ENCODE peak calls at places on chromosomes 3 and 15, in five cellular contexts. N is hepatocyte, Y is psoas muscle, F is fibroblast of lung, X is mucosa of descending colon. T is an unnamed sample.

GRCh38 chr15:63984331-63984730 is 62.0 kb downstream of the DAPK2 start:
- DNase-seq in Y (no peak), X (no peak), F (no peak), N (no peak), T (no peak)

GRCh38 chr15:95549168-95549738 is 781.2 kb upstream of the NR2F2 start:
- DNase-seq in F (no peak), X (no peak), Y (no peak), N (no peak), T (no peak)

GRCh38 chr3:4588410-4588809 is 95.3 kb downstream of the ITPR1 start:
- DNase-seq in N (peak), F (peak), Y (no peak), X (no peak), T (peak)

GRCh38 chr3:151156618-151157216 is 46.3 kb downstream of the GPR171 start:
- DNase-seq in F (peak), N (peak), Y (no peak), X (no peak), T (peak)

GRCh38 chr3:45701167-45701867 is 12.1 kb downstream of the SACM1L start:
- DNase-seq in F (peak), Y (no peak), N (no peak), X (no peak), T (no peak)

GRCh38 chr3:45950686-45951600 is 7.7 kb downstream of the CXCR6 start:
- DNase-seq in Y (no peak), N (no peak), F (no peak), X (no peak), T (no peak)

GRCh38 chr3:188434594-188434993 is 280.6 kb downstream of the LPP start:
- DNase-seq in F (peak), N (no peak), X (no peak), Y (no peak), T (no peak)

GRCh38 chr15:35397027-35397426 is 148.9 kb downstream of the DPH6 start:
- DNase-seq in Y (no peak), F (no peak), X (no peak), N (no peak), T (no peak)

GRCh38 chr15:101559938-101560337 is 70.4 kb upstream of the PCSK6 start:
- DNase-seq in F (no peak), X (no peak), Y (no peak), N (no peak), T (no peak)

GRCh38 chr3:139655880-139656279 is 21.9 kb downstream of the NMNAT3 start:
- DNase-seq in X (no peak), F (peak), Y (no peak), N (peak), T (peak)

GRCh38 chr3:9715764-9716437 is 12.3 kb downstream of the CPNE9 start:
- DNase-seq in N (peak), X (peak), Y (peak), F (peak), T (peak)

GRCh38 chr3:128494152-128494650 is 1.2 kb upstream of the GATA2 start:
- DNase-seq in Y (no peak), F (no peak), N (no peak), X (no peak), T (no peak)

GRCh38 chr3:156680243-156680930 is 6.0 kb downstream of the TIPARP start:
- DNase-seq in F (no peak), X (no peak), N (no peak), Y (no peak), T (no peak)

GRCh38 chr3:38521391-38521987 is 25.3 kb downstream of the EXOG start:
- DNase-seq in Y (no peak), N (peak), X (peak), F (peak), T (peak)

GRCh38 chr3:114624676-114625181 is 330.9 kb downstream of the TIGIT start:
- DNase-seq in Y (peak), X (peak), F (peak), N (peak), T (peak)

GRCh38 chr3:149547413-149547812 is 72.9 kb downstream of the TM4SF4 start:
- DNase-seq in X (no peak), Y (peak), N (no peak), F (peak), T (peak)

GRCh38 chr15:80526556-80527340 is 122.6 kb downstream of the ARNT2 start:
- DNase-seq in F (peak), Y (no peak), N (no peak), X (no peak), T (peak)

GRCh38 chr15:70362911-70363310 is 265.2 kb upstream of the TLE3 start:
- DNase-seq in N (peak), X (peak), Y (no peak), F (peak), T (peak)

GRCh38 chr3:133799794-133800585 is 5.6 kb upstream of the SRPRB start:
- DNase-seq in N (peak), Y (no peak), F (no peak), X (no peak), T (peak)

GRCh38 chr15:32682569-32682968 is 35.2 kb upstream of the GREM1 start:
- DNase-seq in X (no peak), F (peak), Y (no peak), N (peak), T (peak)

GRCh38 chr3:135393898-135394525 is 571.5 kb upstream of the PPP2R3A start:
- DNase-seq in Y (no peak), N (no peak), X (no peak), F (no peak), T (no peak)

GRCh38 chr3:15781637-15782402 is 16.0 kb downstream of the ANKRD28 start:
- DNase-seq in N (no peak), X (no peak), F (peak), Y (no peak), T (peak)

GRCh38 chr15:41836713-41837454 is 1.8 kb upstream of the PLA2G4B start:
- DNase-seq in Y (no peak), F (no peak), N (no peak), X (no peak), T (no peak)
- H3K4me3 ChIP-seq in Y (no peak), F (no peak), N (no peak), X (no peak), T (no peak)

GRCh38 chr3:172061724-172062184 is 22.4 kb downstream of the FNDC3B start:
- DNase-seq in F (peak), Y (no peak), N (peak), X (no peak), T (peak)
- H3K4me3 ChIP-seq in F (peak), Y (peak), N (no peak), X (no peak), T (no peak)

DNA sequence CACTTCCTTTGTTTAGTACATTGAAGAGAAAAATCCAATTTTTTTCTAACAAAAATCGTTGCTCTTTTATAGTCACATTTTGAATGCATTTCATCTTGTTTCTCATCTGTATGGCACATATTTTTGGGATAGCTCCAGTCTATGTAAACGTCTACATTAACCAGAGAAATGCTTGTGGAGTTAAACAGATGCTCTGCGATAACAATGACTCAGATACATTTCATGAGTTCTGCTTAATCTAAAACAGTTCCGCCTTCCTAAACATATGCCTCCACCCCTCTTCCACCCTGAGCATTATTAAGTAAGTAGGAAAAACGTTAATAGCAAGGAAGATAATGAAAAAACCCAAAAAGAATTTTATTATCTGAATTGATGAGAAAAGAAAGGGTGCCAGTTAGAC is 396.1 kb downstream of the TUSC7 start:
- DNase-seq in Y (no peak), X (no peak), F (peak), N (no peak), T (peak)
- H3K4me3 ChIP-seq in Y (no peak), X (no peak), F (no peak), N (no peak), T (no peak)

GRCh38 chr15:84113919-84114318 is 121.7 kb upstream of the GOLGA6L4 start:
- DNase-seq in Y (no peak), N (no peak), X (no peak), F (peak), T (no peak)
- H3K4me3 ChIP-seq in Y (no peak), N (no peak), X (no peak), F (no peak), T (no peak)

GRCh38 chr15:68561146-68561545 is 17.6 kb upstream of the CORO2B start:
- DNase-seq in X (no peak), F (no peak), Y (no peak), N (no peak), T (no peak)

GRCh38 chr15:68557469-68558317 is 21.1 kb upstream of the CORO2B start:
- DNase-seq in F (no peak), X (no peak), N (peak), Y (no peak), T (no peak)

GRCh38 chr15:68558318-68559305 is 20.2 kb upstream of the CORO2B start:
- DNase-seq in X (no peak), N (peak), Y (no peak), F (peak), T (no peak)

GRCh38 chr15:68560501-68561113 is 18.2 kb upstream of the CORO2B start:
- DNase-seq in Y (no peak), F (no peak), X (no peak), N (no peak), T (no peak)

GRCh38 chr15:68559342-68560310 is 19.2 kb upstream of the CORO2B start:
- DNase-seq in X (peak), N (peak), Y (peak), F (peak), T (peak)
- H3K4me3 ChIP-seq in X (no peak), N (peak), Y (peak), F (peak), T (peak)

DNA sequence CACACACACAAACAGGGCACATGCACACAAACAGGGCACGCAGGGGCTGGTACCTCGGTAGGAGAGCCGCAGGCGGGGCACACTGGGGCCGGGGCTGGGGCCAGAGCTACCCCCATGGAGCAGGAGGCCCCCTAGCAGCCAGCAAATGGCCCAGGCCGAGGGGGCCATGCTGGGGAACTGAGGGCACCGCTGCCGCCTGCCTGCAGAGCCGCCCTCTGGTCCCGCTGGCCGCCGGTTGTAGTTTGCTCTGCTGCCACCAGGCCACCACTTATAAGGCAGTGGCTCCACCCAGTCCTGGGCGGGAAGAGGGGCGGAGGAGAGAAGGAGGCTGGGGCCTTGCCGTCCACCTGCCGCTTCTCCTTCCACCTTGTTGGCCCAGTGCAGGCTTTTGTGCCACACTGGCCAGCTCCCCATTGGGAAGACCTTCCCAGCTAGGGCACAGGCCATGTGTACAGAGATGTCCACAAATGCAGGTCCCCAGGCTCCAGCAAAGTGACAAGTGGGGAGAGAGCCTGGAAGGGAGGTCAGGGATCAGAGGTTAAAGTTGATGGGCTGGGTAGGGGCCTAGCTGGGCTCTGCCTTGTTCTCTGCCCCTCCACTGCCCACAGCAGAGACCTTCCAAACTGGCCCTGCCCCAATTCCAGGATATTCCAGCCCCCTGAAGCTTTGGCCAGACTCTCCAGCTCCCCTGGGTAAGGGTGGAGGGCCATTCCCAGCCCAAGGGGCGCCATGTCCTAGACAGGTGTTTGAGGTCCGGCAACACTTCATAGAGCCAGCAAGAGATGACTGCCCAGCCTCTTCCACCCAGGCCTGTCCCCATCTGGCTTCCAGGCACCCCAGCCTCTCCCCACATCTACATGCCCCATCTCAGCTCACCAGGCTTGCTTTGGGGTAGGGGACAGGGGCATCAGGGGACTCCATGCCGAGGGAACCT is at the start of gene SEMA3G:
- DNase-seq in X (peak), F (peak), Y (peak), N (peak), T (peak)
- H3K4me3 ChIP-seq in X (no peak), F (no peak), Y (peak), N (no peak), T (no peak)

GRCh38 chr15:40293905-40294895 is 11.3 kb upstream of the ANKRD63 start:
- DNase-seq in F (no peak), X (peak), N (no peak), Y (peak), T (no peak)
- H3K4me3 ChIP-seq in F (no peak), X (no peak), N (no peak), Y (no peak), T (no peak)

GRCh38 chr15:72180771-72181324 is 16.7 kb downstream of the GRAMD2A start:
- DNase-seq in F (no peak), X (no peak), N (no peak), Y (no peak), T (no peak)

GRCh38 chr15:72184165-72184811 is 13.3 kb downstream of the GRAMD2A start:
- DNase-seq in Y (peak), N (peak), X (peak), F (peak), T (no peak)

GRCh38 chr15:72182673-72183072 is 14.9 kb downstream of the GRAMD2A start:
- DNase-seq in F (no peak), X (no peak), N (no peak), Y (no peak), T (no peak)

GRCh38 chr15:72182244-72182643 is 15.3 kb downstream of the GRAMD2A start:
- DNase-seq in F (no peak), X (no peak), N (no peak), Y (no peak), T (no peak)

GRCh38 chr15:72183781-72184164 is 13.8 kb downstream of the GRAMD2A start:
- DNase-seq in Y (no peak), X (no peak), F (no peak), N (no peak), T (no peak)
- H3K4me3 ChIP-seq in Y (peak), X (no peak), F (no peak), N (no peak), T (no peak)

T was measured in fibroblast of mammary gland.